ENCODE peak calls at places on chromosome 10, in seven cellular contexts. L, I, O, Q, D, B and C are unnamed samples.

GRCh38 chr10:82150123-82150900 is 275.3 kb downstream of the NRG3 start:
- DNase-seq in L (peak), I (peak), O (peak), Q (peak), D (no peak), B (no peak), C (peak)

GRCh38 chr10:62584726-62585125 is 210.6 kb downstream of the ZNF365 start:
- DNase-seq in L (no peak), I (no peak), O (no peak), Q (no peak), D (no peak), B (no peak), C (no peak)

GRCh38 chr10:9254353-9254752 is 1199.9 kb downstream of the GATA3 start:
- DNase-seq in L (no peak), I (no peak), O (no peak), Q (no peak), D (no peak), B (no peak), C (no peak)

GRCh38 chr10:89518108-89518507 is 17.3 kb downstream of the SLC16A12 start:
- DNase-seq in L (no peak), I (no peak), O (no peak), Q (no peak), D (no peak), B (no peak), C (no peak)

GRCh38 chr10:25600651-25601050 is 333.4 kb upstream of the MYO3A start:
- DNase-seq in L (no peak), I (no peak), O (no peak), Q (no peak), D (no peak), B (no peak), C (no peak)

GRCh38 chr10:107067843-107068242 is 96.7 kb downstream of the SORCS1 start:
- DNase-seq in L (no peak), I (no peak), O (no peak), Q (no peak), D (no peak), B (no peak), C (no peak)

GRCh38 chr10:98608417-98608816 is 161.7 kb upstream of the HPS1 start:
- DNase-seq in L (no peak), I (no peak), O (no peak), Q (no peak), D (no peak), B (no peak), C (no peak)

GRCh38 chr10:3442451-3442990 is 269.9 kb upstream of the PITRM1 start:
- DNase-seq in L (no peak), I (no peak), O (no peak), Q (no peak), D (no peak), B (no peak), C (no peak)

GRCh38 chr10:73946253-73947145 is 35.6 kb downstream of the PLAU start:
- DNase-seq in L (no peak), I (no peak), O (no peak), Q (no peak), D (no peak), B (no peak), C (no peak)

GRCh38 chr10:63227207-63227895 is 94.2 kb downstream of the NRBF2 start:
- DNase-seq in L (no peak), I (no peak), O (no peak), Q (peak), D (no peak), B (peak), C (no peak)

GRCh38 chr10:117460846-117461765 is 81.4 kb upstream of the EMX2 start:
- DNase-seq in L (no peak), I (no peak), O (no peak), Q (no peak), D (no peak), B (no peak), C (no peak)

GRCh38 chr10:86282664-86283465 is 83.7 kb downstream of the GRID1 start:
- DNase-seq in L (no peak), I (no peak), O (no peak), Q (no peak), D (no peak), B (no peak), C (no peak)

GRCh38 chr10:61903991-61904350 is 2.5 kb downstream of the ARID5B start:
- DNase-seq in L (no peak), I (peak), O (no peak), Q (no peak), D (no peak), B (no peak), C (no peak)

GRCh38 chr10:125866421-125867029 is 14.6 kb downstream of the DHX32 start:
- DNase-seq in L (no peak), I (no peak), O (no peak), Q (no peak), D (no peak), B (no peak), C (no peak)

DNA sequence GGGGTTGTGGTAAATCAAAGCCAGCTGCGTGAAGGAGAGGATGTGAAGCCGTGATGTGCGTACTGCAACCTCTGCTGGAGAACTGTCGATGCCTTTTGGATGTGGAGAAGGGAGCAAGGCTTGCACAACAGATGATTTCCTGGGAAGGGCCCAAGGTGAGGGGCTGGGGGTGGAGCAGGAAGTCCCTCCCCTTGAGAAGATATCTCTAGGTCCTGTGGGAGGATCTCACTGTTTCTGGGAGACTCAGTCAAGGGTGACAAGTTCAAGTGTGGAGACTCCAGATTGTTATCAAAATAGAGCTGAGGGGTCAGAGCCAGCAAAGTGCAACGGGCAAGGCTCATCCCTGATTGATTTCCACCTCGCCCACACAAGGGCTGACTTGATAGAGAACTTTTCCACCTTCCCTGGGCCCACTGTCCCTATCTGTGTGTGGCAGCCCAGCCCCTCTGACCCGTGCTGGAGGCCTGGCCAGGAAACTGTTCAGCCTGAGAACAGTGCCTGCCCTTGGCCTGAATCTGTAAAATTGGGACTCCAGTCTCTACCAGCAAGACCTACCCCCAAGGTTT is 55.0 kb downstream of the COL13A1 start:
- DNase-seq in L (no peak), I (no peak), O (no peak), Q (no peak), D (no peak), B (no peak), C (no peak)
- TF ChIP-seq CTCF in L (no peak), I (no peak), O (no peak), Q (no peak), D (no peak), B (no peak), C (no peak)

DNA sequence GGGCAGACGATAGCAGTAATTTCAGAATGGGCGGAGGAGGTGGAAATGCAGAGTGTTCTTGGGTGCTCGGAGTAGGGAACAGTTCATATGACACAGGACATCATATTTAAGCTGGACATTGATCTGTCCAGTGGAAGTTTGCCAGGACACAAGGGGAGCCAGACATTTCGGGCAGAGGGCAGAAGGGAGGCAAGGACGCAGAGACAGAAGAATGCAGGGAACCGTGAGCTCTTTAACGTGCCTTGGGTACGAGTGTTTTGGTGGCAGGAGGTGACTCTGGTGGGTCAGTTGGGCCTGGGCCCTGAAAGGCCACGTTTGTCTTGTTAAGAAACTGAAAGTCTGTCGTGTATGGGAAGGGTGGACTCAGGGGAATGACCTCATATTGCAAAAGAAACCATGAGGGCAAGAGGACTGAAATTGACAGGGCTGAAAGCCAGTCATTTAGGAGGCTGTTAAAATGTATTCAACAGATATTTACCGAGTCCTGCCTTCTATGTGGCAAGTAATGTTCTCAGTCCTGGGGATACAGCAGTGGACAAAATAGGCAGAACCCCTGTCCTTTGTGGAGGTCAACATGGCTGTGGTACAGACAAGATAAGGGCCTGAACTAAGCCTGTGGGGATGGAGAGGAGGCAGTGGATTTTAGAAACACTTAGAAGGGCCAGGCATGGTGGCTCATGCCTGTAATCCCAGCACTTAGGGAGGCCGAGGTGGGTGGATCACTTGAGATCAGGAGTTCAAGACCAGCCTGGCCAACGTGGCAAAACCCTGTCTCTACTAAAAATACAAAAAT is 2.2 kb downstream of the OPTN start:
- DNase-seq in L (no peak), I (no peak), O (no peak), Q (peak), D (no peak), B (no peak), C (no peak)
- TF ChIP-seq CTCF in L (no peak), I (no peak), O (no peak), Q (no peak), D (no peak), B (no peak), C (no peak)

GRCh38 chr10:45443101-45444009 is 69.3 kb downstream of the ALOX5 start:
- DNase-seq in L (no peak), I (no peak), O (no peak), Q (no peak), D (no peak), B (no peak), C (no peak)
- TF ChIP-seq CTCF in L (no peak), I (no peak), O (no peak), Q (no peak), D (no peak), B (no peak), C (no peak)

DNA sequence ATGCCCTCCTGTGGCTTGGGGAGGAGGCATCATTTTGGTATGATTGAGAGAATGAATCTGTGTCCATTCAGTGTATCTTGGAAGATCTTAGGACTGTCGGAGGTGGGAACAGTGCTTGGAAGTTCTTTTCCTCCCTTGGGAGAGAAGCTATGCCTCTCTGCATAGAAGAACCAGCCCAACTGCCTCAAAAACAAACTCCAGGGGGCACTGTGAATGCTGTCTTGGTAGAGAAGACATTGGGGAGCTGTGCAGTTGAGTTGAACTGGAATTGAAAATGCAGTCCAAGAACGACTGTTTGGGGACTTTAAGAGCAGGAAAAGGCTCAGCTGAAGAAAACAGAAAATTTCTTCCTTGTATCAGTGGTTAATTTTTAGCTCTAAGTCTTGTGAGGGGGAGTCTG is 4.9 kb upstream of the GJD4 start:
- DNase-seq in L (no peak), I (no peak), O (no peak), Q (no peak), D (no peak), B (no peak), C (no peak)
- TF ChIP-seq CTCF in L (no peak), I (peak), O (peak), Q (peak), D (no peak), B (peak), C (no peak)

DNA sequence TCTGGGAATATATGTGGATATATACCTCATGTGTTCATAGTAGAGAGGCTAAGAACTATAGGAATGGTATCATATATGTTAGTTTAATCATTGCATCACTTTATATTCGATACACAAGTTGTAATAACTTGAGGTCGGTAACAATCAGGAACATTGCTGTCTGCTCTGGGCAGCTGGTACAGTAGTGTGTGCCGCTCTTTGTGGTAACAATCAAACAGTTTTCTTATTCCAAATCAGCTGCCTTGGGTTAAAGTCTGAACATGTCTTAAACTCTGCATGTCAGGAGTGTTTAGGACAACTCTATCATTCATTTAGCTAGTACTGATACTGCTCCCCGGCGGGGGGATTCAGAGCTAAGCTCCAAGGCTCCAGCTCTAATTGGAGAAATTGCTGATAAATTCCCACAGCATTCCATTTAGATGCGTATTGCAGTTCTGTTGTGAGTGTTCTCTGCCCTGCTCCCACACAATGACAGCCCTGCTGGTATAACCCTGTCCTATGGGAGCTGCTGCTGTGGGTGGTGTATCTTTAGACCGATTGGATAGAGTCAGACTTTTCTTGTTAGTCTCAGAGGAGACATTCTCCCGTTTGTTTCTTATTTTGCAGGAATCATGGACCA is 707.5 kb upstream of the FZD8 start:
- DNase-seq in L (no peak), I (no peak), O (no peak), Q (no peak), D (no peak), B (no peak), C (no peak)
- TF ChIP-seq CTCF in L (no peak), I (no peak), O (no peak), Q (no peak), D (no peak), B (no peak), C (no peak)